ENCODE peak calls at places on chromosomes 3 and 15, in five cellular contexts. E, C, Y, F and L are unnamed samples.

GRCh38 chr15:60237411-60237810 is 160.4 kb downstream of the ANXA2 start:
- DNase-seq in F (no peak), E (no peak), C (no peak), Y (no peak), L (no peak)

GRCh38 chr3:119700269-119700919 is 2.4 kb upstream of the CFAP91 start:
- DNase-seq in Y (peak), C (peak), E (peak), F (peak), L (peak)

GRCh38 chr3:129032716-129033115 is 27.9 kb upstream of the GP9 start:
- DNase-seq in E (no peak), F (no peak), Y (no peak), C (no peak), L (no peak)

GRCh38 chr3:94171954-94172353 is 109.1 kb downstream of the NSUN3 start:
- DNase-seq in C (no peak), E (no peak), F (no peak), Y (no peak), L (no peak)

GRCh38 chr15:69991493-69991892 is 106.2 kb downstream of the TLE3 start:
- DNase-seq in Y (no peak), C (no peak), E (no peak), F (no peak), L (no peak)

GRCh38 chr15:101446527-101447167 is 42.9 kb downstream of the PCSK6 start:
- DNase-seq in C (no peak), E (no peak), F (no peak), Y (no peak), L (no peak)

GRCh38 chr3:58104155-58104554 is 95.9 kb downstream of the FLNB start:
- DNase-seq in F (no peak), E (no peak), C (no peak), Y (no peak), L (no peak)

GRCh38 chr15:69154684-69155083 is 5.8 kb upstream of the GLCE start:
- DNase-seq in Y (peak), E (peak), C (no peak), F (no peak), L (no peak)

GRCh38 chr3:132394334-132394733 is 23.0 kb upstream of the DNAJC13 start:
- DNase-seq in Y (peak), F (no peak), E (no peak), C (no peak), L (no peak)

GRCh38 chr3:109023656-109024254 is 70.1 kb upstream of the GUCA1C start:
- DNase-seq in C (peak), F (peak), E (peak), Y (peak), L (peak)

DNA sequence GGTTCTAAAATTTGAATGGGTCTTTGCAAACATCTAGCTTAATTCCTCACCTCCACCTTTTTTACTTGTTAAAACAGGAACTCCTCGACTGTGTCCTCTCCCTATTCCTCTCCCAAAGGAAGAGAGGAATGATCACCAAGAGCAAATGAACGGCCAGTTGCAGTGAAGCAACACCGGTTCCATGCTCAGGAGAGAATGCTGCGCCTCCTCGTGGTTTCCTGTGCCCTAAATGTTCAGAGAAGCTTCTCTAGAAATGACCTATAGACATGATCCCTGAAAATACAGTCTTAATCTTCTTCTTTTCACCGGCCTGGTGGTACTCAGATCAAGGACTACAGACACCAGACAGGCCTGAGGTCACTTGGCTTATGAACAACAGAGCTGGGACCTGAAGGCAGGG is 65.1 kb upstream of the GUCA1C start:
- DNase-seq in E (no peak), C (no peak), F (peak), Y (no peak), L (no peak)
- TF ChIP-seq CTCF in E (no peak), C (no peak), F (no peak), Y (no peak), L (peak)

DNA sequence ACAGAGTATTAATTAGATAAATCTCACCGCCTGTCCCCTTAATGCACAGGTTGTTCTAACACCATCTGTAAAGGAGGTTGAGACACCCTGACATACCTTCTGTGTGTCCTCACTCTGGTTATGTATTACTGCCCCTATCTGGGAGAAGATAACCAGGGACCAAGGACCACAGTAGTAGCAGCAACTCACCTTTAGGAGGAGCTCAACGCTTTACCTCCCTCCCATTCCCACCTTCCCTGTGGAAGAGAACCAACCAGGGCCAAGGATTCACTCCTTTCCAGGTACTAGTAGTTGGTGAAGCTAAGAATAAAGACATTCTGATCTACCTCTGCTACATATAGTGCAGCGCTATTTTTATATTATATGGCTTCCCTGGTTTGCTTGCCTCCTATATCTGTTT is 232.6 kb downstream of the MEX3B start:
- DNase-seq in E (no peak), C (no peak), F (no peak), Y (no peak), L (no peak)
- TF ChIP-seq CTCF in E (no peak), C (no peak), F (no peak), Y (no peak), L (peak)

GRCh38 chr3:195080125-195080524 is 190.8 kb downstream of the XXYLT1 start:
- DNase-seq in E (no peak), C (no peak), Y (no peak), F (no peak), L (peak)

GRCh38 chr3:195077611-195078540 is 193.1 kb downstream of the XXYLT1 start:
- DNase-seq in F (no peak), C (no peak), Y (no peak), E (no peak), L (no peak)

GRCh38 chr3:195080571-195081141 is 190.3 kb downstream of the XXYLT1 start:
- DNase-seq in C (no peak), E (no peak), Y (no peak), F (peak), L (no peak)

GRCh38 chr3:195078891-195079440 is 192.0 kb downstream of the XXYLT1 start:
- DNase-seq in C (no peak), Y (no peak), F (no peak), E (no peak), L (no peak)

GRCh38 chr3:195079636-195080035 is 191.3 kb downstream of the XXYLT1 start:
- DNase-seq in E (no peak), F (no peak), Y (no peak), C (no peak), L (no peak)
- TF ChIP-seq CTCF in E (no peak), F (no peak), Y (no peak), C (no peak), L (no peak)

GRCh38 chr15:76341366-76342045 is 4.9 kb downstream of the ISL2 start:
- DNase-seq in F (peak), E (no peak), C (peak), Y (no peak), L (no peak)
- TF ChIP-seq CTCF in F (no peak), E (no peak), C (no peak), Y (no peak), L (no peak)

GRCh38 chr3:147159141-147159540 is 247.2 kb downstream of the ZIC4 start:
- DNase-seq in E (no peak), C (no peak), F (no peak), Y (no peak), L (no peak)

GRCh38 chr3:147157629-147158028 is 248.7 kb downstream of the ZIC4 start:
- DNase-seq in Y (no peak), C (no peak), E (no peak), F (no peak), L (no peak)

GRCh38 chr3:147162743-147163142 is 243.6 kb downstream of the ZIC4 start:
- DNase-seq in Y (no peak), E (no peak), C (no peak), F (no peak), L (no peak)

DNA sequence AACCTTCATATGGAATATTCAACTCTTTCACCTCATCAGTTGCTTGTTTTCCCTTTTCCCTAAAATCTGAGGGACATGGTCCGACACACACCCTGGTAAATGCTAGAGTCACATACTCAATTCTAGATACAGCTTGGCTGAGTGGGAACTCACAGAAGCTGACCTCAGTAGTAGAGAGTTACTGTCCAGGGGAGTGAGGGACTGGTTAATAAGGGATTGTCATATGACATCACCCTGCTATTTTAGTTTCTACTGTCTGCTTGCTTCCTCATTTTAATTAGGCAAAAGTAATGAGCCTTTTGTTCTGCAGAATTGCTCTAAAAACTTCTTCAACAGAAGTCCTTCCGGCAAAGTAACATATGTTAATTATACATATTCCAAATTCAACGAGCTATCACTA is 244.5 kb downstream of the ZIC4 start:
- DNase-seq in Y (no peak), E (no peak), F (no peak), C (no peak), L (no peak)
- TF ChIP-seq CTCF in Y (no peak), E (no peak), F (no peak), C (no peak), L (no peak)

GRCh38 chr15:57356178-57356577 is 20.1 kb upstream of the CGNL1 start:
- DNase-seq in E (no peak), Y (no peak), F (no peak), C (no peak), L (no peak)

GRCh38 chr15:57354436-57355123 is 21.7 kb upstream of the CGNL1 start:
- DNase-seq in F (no peak), E (no peak), Y (no peak), C (no peak), L (no peak)

GRCh38 chr15:57355259-57355658 is 21.0 kb upstream of the CGNL1 start:
- DNase-seq in E (no peak), C (no peak), F (no peak), Y (no peak), L (no peak)

GRCh38 chr15:57353317-57353804 is 22.9 kb upstream of the CGNL1 start:
- DNase-seq in Y (no peak), F (no peak), E (no peak), C (no peak), L (no peak)

GRCh38 chr15:57352535-57353316 is 23.6 kb upstream of the CGNL1 start:
- DNase-seq in C (no peak), Y (no peak), E (no peak), F (no peak), L (no peak)
- TF ChIP-seq CTCF in C (no peak), Y (no peak), E (no peak), F (no peak), L (no peak)

DNA sequence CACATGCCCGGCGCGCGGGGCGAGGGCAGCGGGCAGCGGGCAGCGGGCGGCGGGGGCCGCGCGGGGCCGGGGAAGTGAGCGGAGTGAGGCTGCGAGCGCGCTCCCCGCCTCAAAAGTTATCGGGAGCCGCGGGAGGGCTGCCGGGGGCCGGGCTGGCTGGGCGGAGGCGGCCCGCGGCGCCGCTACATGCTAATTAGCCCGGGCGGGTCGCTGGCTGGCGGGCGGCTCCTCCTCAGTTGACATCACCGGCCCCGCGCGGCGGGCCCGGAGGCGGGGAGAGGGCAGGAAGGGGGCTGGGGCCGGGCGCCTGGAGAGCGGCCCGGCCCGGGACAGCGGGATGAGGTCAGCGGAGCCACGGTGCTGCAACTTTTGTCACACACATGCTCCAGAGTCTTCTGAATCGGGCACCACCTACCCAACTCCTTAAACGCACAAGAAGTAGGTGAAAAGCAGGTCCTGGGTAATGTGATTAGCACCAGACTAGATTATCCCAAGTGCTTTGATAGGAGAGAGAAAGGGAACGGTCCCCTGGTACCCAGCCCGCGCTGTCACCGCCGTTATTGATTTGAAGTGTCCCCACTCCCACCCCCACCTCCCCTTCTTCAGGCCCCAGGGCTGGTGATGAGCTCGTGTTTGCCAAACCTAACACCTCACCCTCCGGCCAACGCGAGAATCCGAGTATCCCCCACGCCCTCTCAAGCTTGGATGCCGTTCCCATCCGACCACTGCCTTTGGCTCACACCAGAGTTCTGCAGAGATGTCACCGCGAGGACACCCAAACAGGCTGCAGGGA is at the start of gene HEG1:
- DNase-seq in C (peak), E (peak), Y (peak), F (peak), L (peak)
- TF ChIP-seq CTCF in C (no peak), E (no peak), Y (no peak), F (no peak), L (no peak)

DNA sequence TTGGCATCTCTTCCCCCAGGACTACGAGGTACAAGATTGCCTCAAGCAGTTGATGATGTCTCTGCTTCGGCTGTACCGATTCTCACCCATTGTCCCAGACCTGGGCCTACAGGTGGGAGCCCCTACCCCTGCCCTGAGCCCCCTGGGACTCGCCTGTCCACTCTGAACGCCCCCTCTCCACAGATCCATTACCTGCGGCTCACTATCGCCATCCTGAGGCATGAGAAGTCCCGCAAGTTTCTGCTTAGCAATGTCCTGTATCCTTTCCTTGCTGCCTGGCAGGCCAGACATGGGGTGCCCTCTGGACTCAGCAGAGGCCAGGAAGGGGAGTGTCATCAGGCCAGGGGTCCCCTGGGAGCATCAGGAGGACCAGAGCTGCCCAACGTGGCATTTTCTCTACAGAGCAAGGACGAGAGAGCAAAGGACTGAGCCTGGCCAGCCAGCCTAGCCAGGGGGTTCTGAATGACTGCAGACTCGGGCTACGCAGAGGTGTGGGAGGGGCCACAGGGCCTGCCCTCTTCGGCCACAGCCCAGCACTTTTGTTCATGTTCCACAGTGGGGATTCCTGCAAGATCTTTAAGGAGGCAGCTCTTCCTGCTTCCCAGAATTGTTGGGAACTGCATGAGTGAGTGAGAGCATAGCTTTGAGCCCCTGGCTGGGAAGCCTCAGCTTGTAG is 11.2 kb downstream of the RNF123 start:
- DNase-seq in E (no peak), Y (no peak), F (no peak), C (no peak), L (no peak)
- TF ChIP-seq CTCF in E (no peak), Y (no peak), F (no peak), C (no peak), L (peak)